ENCODE peak calls at places on chromosome 1, in five cellular contexts. One of them, this sample, is unnamed.

GRCh38 chr1:184743062-184743756 is 11.4 kb downstream of the EDEM3 start:
- DNase-seq in NCI-H446 treated with DMSO at 0.1 percent for 48 hours: no peak
- DNase-seq in NCI-H1417: no peak
- DNase-seq in esophagus muscularis mucosa: no peak
- DNase-seq in upper lobe of left lung: no peak
- DNase-seq in this sample: no peak

GRCh38 chr1:54671985-54672608 is 30.5 kb downstream of the MROH7 start:
- DNase-seq in NCI-H1417: peak
- DNase-seq in upper lobe of left lung: no peak
- DNase-seq in NCI-H446 treated with DMSO at 0.1 percent for 48 hours: peak
- DNase-seq in esophagus muscularis mucosa: no peak
- DNase-seq in this sample: peak

GRCh38 chr1:27599605-27600499 is 4.1 kb downstream of the AHDC1 start:
- DNase-seq in esophagus muscularis mucosa: no peak
- DNase-seq in NCI-H446 treated with DMSO at 0.1 percent for 48 hours: no peak
- DNase-seq in NCI-H1417: peak
- DNase-seq in upper lobe of left lung: no peak
- DNase-seq in this sample: no peak

GRCh38 chr1:110674337-110675059 is at the start of gene KCNA3:
- DNase-seq in esophagus muscularis mucosa: no peak
- DNase-seq in NCI-H1417: peak
- DNase-seq in upper lobe of left lung: peak
- DNase-seq in NCI-H446 treated with DMSO at 0.1 percent for 48 hours: no peak
- DNase-seq in this sample: peak

GRCh38 chr1:172347416-172347815 is 73.1 kb upstream of the C1orf105 start:
- DNase-seq in upper lobe of left lung: no peak
- DNase-seq in NCI-H446 treated with DMSO at 0.1 percent for 48 hours: no peak
- DNase-seq in esophagus muscularis mucosa: no peak
- DNase-seq in NCI-H1417: no peak
- DNase-seq in this sample: no peak

GRCh38 chr1:26126321-26127084 is 14.9 kb downstream of the PDIK1L start:
- DNase-seq in upper lobe of left lung: no peak
- DNase-seq in NCI-H446 treated with DMSO at 0.1 percent for 48 hours: no peak
- DNase-seq in NCI-H1417: no peak
- DNase-seq in esophagus muscularis mucosa: no peak
- DNase-seq in this sample: no peak

GRCh38 chr1:228430243-228430642 is 13.6 kb upstream of the TRIM17 start:
- DNase-seq in upper lobe of left lung: no peak
- DNase-seq in esophagus muscularis mucosa: no peak
- DNase-seq in NCI-H446 treated with DMSO at 0.1 percent for 48 hours: no peak
- DNase-seq in NCI-H1417: no peak
- DNase-seq in this sample: no peak

GRCh38 chr1:93021539-93022134 is 57.4 kb upstream of the MTF2 start:
- DNase-seq in NCI-H446 treated with DMSO at 0.1 percent for 48 hours: peak
- DNase-seq in NCI-H1417: peak
- DNase-seq in upper lobe of left lung: no peak
- DNase-seq in esophagus muscularis mucosa: no peak
- DNase-seq in this sample: peak

GRCh38 chr1:906532-907420 is 16.9 kb upstream of the SAMD11 start:
- DNase-seq in NCI-H1417: no peak
- DNase-seq in NCI-H446 treated with DMSO at 0.1 percent for 48 hours: no peak
- DNase-seq in esophagus muscularis mucosa: no peak
- DNase-seq in upper lobe of left lung: peak
- DNase-seq in this sample: no peak

GRCh38 chr1:175191654-175192053 is 922 bp downstream of the KIAA0040 start:
- DNase-seq in upper lobe of left lung: no peak
- DNase-seq in NCI-H446 treated with DMSO at 0.1 percent for 48 hours: no peak
- DNase-seq in NCI-H1417: no peak
- DNase-seq in esophagus muscularis mucosa: peak
- DNase-seq in this sample: no peak

GRCh38 chr1:205069371-205070125 is 14.7 kb downstream of the TMEM81 start:
- DNase-seq in NCI-H1417: no peak
- DNase-seq in upper lobe of left lung: peak
- DNase-seq in esophagus muscularis mucosa: no peak
- DNase-seq in NCI-H446 treated with DMSO at 0.1 percent for 48 hours: no peak
- DNase-seq in this sample: no peak

GRCh38 chr1:32215629-32216505 is 6.3 kb downstream of the TMEM234 start:
- DNase-seq in NCI-H1417: peak
- DNase-seq in NCI-H446 treated with DMSO at 0.1 percent for 48 hours: peak
- DNase-seq in upper lobe of left lung: no peak
- DNase-seq in esophagus muscularis mucosa: no peak
- DNase-seq in this sample: peak

This sample was measured in COR-L47.